ENCODE peak calls at places on chromosomes 3 and 15, in ten cellular contexts. W, K, R, U, B, D, F, S, J and P are unnamed samples.

GRCh38 chr3:63477494-63478129 is 174.9 kb upstream of the SNTN start:
- DNase-seq in D (no peak), S (no peak), F (peak; percentile 0), R (no peak), W (no peak), U (no peak), B (no peak), J (no peak), K (no peak), P (no peak)

GRCh38 chr3:156151824-156152428 is 31.5 kb downstream of the KCNAB1 start:
- DNase-seq in S (peak; percentile 54), K (peak; percentile 77), U (peak; percentile 80), J (peak; percentile 64), B (peak; percentile 28), F (peak; percentile 74), R (peak; percentile 35), D (peak; percentile 60), W (peak; percentile 52), P (peak; percentile 84)

GRCh38 chr3:169390741-169391300 is 272.7 kb downstream of the MECOM start:
- DNase-seq in F (no peak), J (peak; percentile 22), R (no peak), D (no peak), B (no peak), S (no peak), U (peak; percentile 16), W (no peak), K (no peak), P (no peak)

GRCh38 chr3:13123266-13123665 is 50.0 kb upstream of the IQSEC1 start:
- DNase-seq in R (no peak), U (no peak), F (no peak), B (no peak), J (no peak), W (no peak), K (peak; percentile 53), S (no peak), D (no peak), P (no peak)

GRCh38 chr3:9780920-9781319 is 11.2 kb upstream of the CAMK1 start:
- DNase-seq in W (no peak), B (no peak), D (no peak), U (no peak), K (no peak), J (no peak), F (no peak), R (no peak), S (no peak), P (no peak)

GRCh38 chr15:52139599-52140462 is 27.3 kb upstream of the BCL2L10 start:
- DNase-seq in R (peak; percentile 74), B (peak; percentile 51), U (peak; percentile 79), S (peak; percentile 81), W (peak; percentile 43), K (peak; percentile 82), D (peak; percentile 48), F (peak; percentile 79), J (peak; percentile 32), P (peak; percentile 49)

GRCh38 chr3:156793851-156794250 is 32.3 kb upstream of the LEKR1 start:
- DNase-seq in W (no peak), F (no peak), R (no peak), K (no peak), D (no peak), J (no peak), U (no peak), S (no peak), B (no peak), P (no peak)

GRCh38 chr3:16884084-16884747 is 539 bp upstream of the PLCL2 start:
- DNase-seq in D (no peak), K (peak; percentile 84), J (no peak), W (peak; percentile 80), U (peak; percentile 55), B (no peak), S (peak; percentile 91), F (peak; percentile 69), R (peak; percentile 25), P (peak; percentile 73)

GRCh38 chr3:71374582-71374981 is 208.9 kb downstream of the FOXP1 start:
- DNase-seq in U (no peak), F (no peak), W (no peak), R (no peak), K (no peak), D (no peak), J (no peak), B (no peak), S (no peak), P (no peak)

GRCh38 chr15:91142097-91142744 is 42.2 kb downstream of the SV2B start:
- DNase-seq in B (no peak), S (no peak), R (no peak), K (no peak), U (peak; percentile 31), J (no peak), W (no peak), F (peak; percentile 31), D (no peak), P (no peak)

GRCh38 chr3:47145272-47145671 is 18.6 kb downstream of the SETD2 start:
- DNase-seq in W (no peak), F (no peak), K (no peak), R (no peak), S (no peak), B (no peak), U (no peak), D (no peak), J (no peak), P (no peak)

GRCh38 chr3:84968701-84969235 is 10.0 kb downstream of the CADM2 start:
- DNase-seq in F (no peak), D (no peak), W (no peak), R (no peak), B (no peak), J (no peak), K (no peak), S (no peak), U (no peak), P (no peak)

GRCh38 chr3:84977021-84977420 is 18.2 kb downstream of the CADM2 start:
- DNase-seq in B (no peak), R (no peak), W (no peak), F (no peak), S (no peak), J (no peak), K (no peak), D (no peak), U (no peak), P (no peak)

GRCh38 chr3:84978833-84979232 is 20.0 kb downstream of the CADM2 start:
- DNase-seq in D (no peak), K (no peak), B (no peak), R (no peak), U (no peak), W (no peak), S (no peak), J (no peak), F (no peak), P (no peak)

GRCh38 chr3:84980011-84980410 is 21.2 kb downstream of the CADM2 start:
- DNase-seq in D (no peak), S (no peak), J (no peak), F (no peak), R (no peak), K (no peak), W (no peak), B (no peak), U (no peak), P (no peak)

DNA sequence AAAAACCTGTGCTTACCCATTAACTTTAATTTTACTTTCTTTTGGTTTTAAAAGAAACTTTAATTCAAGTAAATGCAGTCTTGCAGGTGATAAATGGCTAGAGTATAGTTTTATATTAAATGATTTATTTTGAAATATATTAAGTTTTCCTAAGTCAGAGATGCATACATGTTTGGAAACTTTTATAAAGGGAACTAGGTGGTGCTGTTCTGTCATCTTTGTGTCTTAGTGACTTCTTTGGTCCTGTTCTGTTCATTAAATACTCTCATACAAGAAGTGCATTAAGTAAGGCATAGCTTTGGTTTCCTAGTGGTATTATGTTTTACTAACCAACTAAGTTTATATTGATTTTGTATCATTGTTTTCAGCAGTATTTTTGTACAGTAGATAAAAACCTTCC is 15.6 kb downstream of the CADM2 start:
- DNase-seq in S (no peak), B (no peak), F (peak; percentile 28), W (no peak), K (no peak), U (peak; percentile 35), J (no peak), D (no peak), R (no peak), P (no peak)
- H3K9me3 ChIP-seq in S (no peaks in the 10 kb centered on the region), B (no peaks in the 10 kb centered on the region), F (no peaks in the 10 kb centered on the region), W (no peaks in the 10 kb centered on the region), K (no peaks in the 10 kb centered on the region), U (no peaks in the 10 kb centered on the region), J (no peaks in the 10 kb centered on the region), D (peaks cover 5% of the 10 kb centered on the region), R (no peaks in the 10 kb centered on the region), P (no peaks in the 10 kb centered on the region)

GRCh38 chr3:126351086-126351770 is 6.0 kb downstream of the KLF15 start:
- DNase-seq in B (no peak), U (no peak), S (peak; percentile 42), W (no peak), R (peak; percentile 9), J (no peak), D (no peak), K (peak; percentile 46), F (no peak), P (no peak)
- H3K4me1 ChIP-seq in B (peaks cover 4% of the 10 kb centered on the region), U (peaks cover 3% of the 10 kb centered on the region), S (peaks cover 82% of the 10 kb centered on the region), W (peaks cover 39% of the 10 kb centered on the region), R (peaks cover 58% of the 10 kb centered on the region), J (peaks cover 6% of the 10 kb centered on the region), D (peaks cover 5% of the 10 kb centered on the region), K (peaks cover 42% of the 10 kb centered on the region), F (no peaks in the 10 kb centered on the region), P (peaks cover 18% of the 10 kb centered on the region)

GRCh38 chr15:25072857-25073476 is 118.2 kb downstream of the SNRPN start:
- DNase-seq in K (no peak), U (no peak), W (no peak), J (no peak), S (no peak), B (no peak), D (no peak), R (no peak), F (no peak), P (no peak)
- H3K9me3 ChIP-seq in K (peaks cover 100% of the 10 kb centered on the region), U (peaks cover 86% of the 10 kb centered on the region), W (peaks cover 100% of the 10 kb centered on the region), J (peaks cover 98% of the 10 kb centered on the region), S (peaks cover 99% of the 10 kb centered on the region), B (peaks cover 80% of the 10 kb centered on the region), D (peaks cover 40% of the 10 kb centered on the region), R (peaks cover 58% of the 10 kb centered on the region), F (peaks cover 85% of the 10 kb centered on the region), P (peaks cover 100% of the 10 kb centered on the region)

DNA sequence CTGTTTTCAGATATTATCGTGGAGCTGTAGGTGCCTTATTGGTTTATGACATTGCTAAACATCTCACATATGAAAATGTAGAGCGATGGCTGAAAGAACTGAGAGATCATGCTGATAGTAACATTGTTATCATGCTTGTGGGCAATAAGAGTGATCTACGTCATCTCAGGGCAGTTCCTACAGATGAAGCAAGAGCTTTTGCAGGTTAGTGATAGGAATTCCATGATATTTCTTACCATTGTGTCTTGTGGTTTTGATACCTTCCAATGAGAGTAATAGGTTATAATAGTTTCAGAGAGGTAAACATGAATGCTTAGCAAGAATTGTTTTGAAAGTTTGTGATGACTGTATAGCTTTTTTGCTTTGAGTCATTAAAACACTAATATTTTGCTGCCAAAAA is 8.5 kb downstream of the RAB11A start:
- DNase-seq in S (no peak), K (no peak), D (no peak), B (no peak), J (no peak), R (no peak), U (no peak), F (no peak), W (no peak), P (no peak)
- H3K4me1 ChIP-seq in S (no peaks in the 10 kb centered on the region), K (peaks cover 8% of the 10 kb centered on the region), D (no peaks in the 10 kb centered on the region), B (no peaks in the 10 kb centered on the region), J (no peaks in the 10 kb centered on the region), R (no peaks in the 10 kb centered on the region), U (peaks cover 2% of the 10 kb centered on the region), F (peaks cover 3% of the 10 kb centered on the region), W (peaks cover 2% of the 10 kb centered on the region), P (no peaks in the 10 kb centered on the region)

DNA sequence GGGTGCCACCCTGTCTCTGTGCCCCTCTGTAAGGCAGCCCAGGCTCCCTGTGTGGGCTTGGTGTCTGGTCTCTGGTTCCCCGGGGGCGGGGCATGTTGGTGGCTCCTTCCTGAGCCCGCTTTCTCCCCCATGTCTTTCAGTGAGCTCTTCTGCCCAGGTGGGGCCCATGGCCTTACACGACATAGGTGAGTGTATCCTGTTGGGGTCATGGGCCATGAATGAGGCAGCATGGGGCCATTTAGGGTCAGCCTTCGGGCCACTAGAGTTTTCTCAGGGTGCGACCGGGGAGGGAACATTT is 195.1 kb downstream of the UBE3A start:
- DNase-seq in F (no peak), D (no peak), K (peak; percentile 51), J (no peak), W (no peak), R (no peak), B (no peak), U (no peak), S (peak; percentile 1), P (no peak)
- H3K9me3 ChIP-seq in F (no peaks in the 10 kb centered on the region), D (no peaks in the 10 kb centered on the region), K (no peaks in the 10 kb centered on the region), J (peaks cover 25% of the 10 kb centered on the region), W (peaks cover 39% of the 10 kb centered on the region), R (no peaks in the 10 kb centered on the region), B (no peaks in the 10 kb centered on the region), U (peaks cover 5% of the 10 kb centered on the region), S (no peaks in the 10 kb centered on the region), P (no peaks in the 10 kb centered on the region)